ENCODE peak calls at places on chromosomes 7 and 10, in eight cellular contexts. One of them, this sample, is unnamed.

GRCh38 chr7:149181136-149181790 is 14.1 kb upstream of the ZNF282 start:
- DNase-seq in mesendoderm: no peak
- DNase-seq in HEK293T: no peak
- DNase-seq in COR-L47: no peak
- DNase-seq in adipocyte: peak; percentile 56
- DNase-seq in Right ventricle myocardium inferior: no peak
- DNase-seq in activated gamma-delta T cell treated with Interleukin-2 at 50 U/mL for 16 hours: no peak
- DNase-seq in MV-4-11: no peak
- DNase-seq in this sample: no peak

GRCh38 chr7:6256709-6257535 is 15.5 kb downstream of the CYTH3 start:
- DNase-seq in MV-4-11: peak; percentile 86
- DNase-seq in Right ventricle myocardium inferior: peak; percentile 84
- DNase-seq in adipocyte: peak; percentile 78
- DNase-seq in COR-L47: no peak
- DNase-seq in mesendoderm: no peak
- DNase-seq in HEK293T: no peak
- DNase-seq in activated gamma-delta T cell treated with Interleukin-2 at 50 U/mL for 16 hours: no peak
- DNase-seq in this sample: no peak

GRCh38 chr10:29332761-29333148 is 43.9 kb downstream of the LYZL1 start:
- DNase-seq in MV-4-11: no peak
- DNase-seq in adipocyte: no peak
- DNase-seq in activated gamma-delta T cell treated with Interleukin-2 at 50 U/mL for 16 hours: no peak
- DNase-seq in mesendoderm: no peak
- DNase-seq in Right ventricle myocardium inferior: no peak
- DNase-seq in COR-L47: no peak
- DNase-seq in HEK293T: no peak
- DNase-seq in this sample: no peak

GRCh38 chr7:34821965-34822558 is 164.0 kb downstream of the NPSR1 start:
- DNase-seq in HEK293T: no peak
- DNase-seq in activated gamma-delta T cell treated with Interleukin-2 at 50 U/mL for 16 hours: no peak
- DNase-seq in Right ventricle myocardium inferior: no peak
- DNase-seq in adipocyte: no peak
- DNase-seq in mesendoderm: no peak
- DNase-seq in MV-4-11: no peak
- DNase-seq in COR-L47: no peak
- DNase-seq in this sample: no peak

GRCh38 chr7:111262293-111263116 is 171.6 kb downstream of the LRRN3 start:
- DNase-seq in Right ventricle myocardium inferior: no peak
- DNase-seq in MV-4-11: no peak
- DNase-seq in activated gamma-delta T cell treated with Interleukin-2 at 50 U/mL for 16 hours: no peak
- DNase-seq in COR-L47: no peak
- DNase-seq in mesendoderm: no peak
- DNase-seq in HEK293T: no peak
- DNase-seq in adipocyte: no peak
- DNase-seq in this sample: no peak

GRCh38 chr7:7841027-7841426 is 122.6 kb upstream of the RPA3 start:
- DNase-seq in adipocyte: no peak
- DNase-seq in mesendoderm: no peak
- DNase-seq in Right ventricle myocardium inferior: no peak
- DNase-seq in activated gamma-delta T cell treated with Interleukin-2 at 50 U/mL for 16 hours: no peak
- DNase-seq in MV-4-11: no peak
- DNase-seq in COR-L47: no peak
- DNase-seq in HEK293T: no peak
- DNase-seq in this sample: no peak

GRCh38 chr7:1936006-1936310 is 265.9 kb downstream of the ELFN1 start:
- DNase-seq in MV-4-11: no peak
- DNase-seq in mesendoderm: no peak
- DNase-seq in Right ventricle myocardium inferior: no peak
- DNase-seq in HEK293T: no peak
- DNase-seq in COR-L47: no peak
- DNase-seq in adipocyte: no peak
- DNase-seq in activated gamma-delta T cell treated with Interleukin-2 at 50 U/mL for 16 hours: no peak
- DNase-seq in this sample: no peak

GRCh38 chr7:149302222-149302621 is 40.2 kb downstream of the ZNF783 start:
- DNase-seq in activated gamma-delta T cell treated with Interleukin-2 at 50 U/mL for 16 hours: no peak
- DNase-seq in adipocyte: no peak
- DNase-seq in HEK293T: no peak
- DNase-seq in Right ventricle myocardium inferior: no peak
- DNase-seq in COR-L47: no peak
- DNase-seq in mesendoderm: no peak
- DNase-seq in MV-4-11: no peak
- DNase-seq in this sample: no peak

GRCh38 chr7:3598855-3599254 is 297.8 kb downstream of the SDK1 start:
- DNase-seq in mesendoderm: no peak
- DNase-seq in Right ventricle myocardium inferior: no peak
- DNase-seq in MV-4-11: no peak
- DNase-seq in adipocyte: no peak
- DNase-seq in activated gamma-delta T cell treated with Interleukin-2 at 50 U/mL for 16 hours: no peak
- DNase-seq in COR-L47: no peak
- DNase-seq in HEK293T: no peak
- DNase-seq in this sample: no peak

GRCh38 chr10:22251751-22252285 is 34.0 kb upstream of the EBLN1 start:
- DNase-seq in Right ventricle myocardium inferior: peak; percentile 88
- DNase-seq in COR-L47: peak; percentile 21
- DNase-seq in MV-4-11: peak; percentile 90
- DNase-seq in mesendoderm: peak; percentile 57
- DNase-seq in adipocyte: peak; percentile 74
- DNase-seq in HEK293T: no peak
- DNase-seq in activated gamma-delta T cell treated with Interleukin-2 at 50 U/mL for 16 hours: peak; percentile 49
- DNase-seq in this sample: peak; percentile 48

GRCh38 chr7:45174328-45174610 is 16.7 kb downstream of the RAMP3 start:
- DNase-seq in COR-L47: no peak
- DNase-seq in adipocyte: no peak
- DNase-seq in Right ventricle myocardium inferior: no peak
- DNase-seq in activated gamma-delta T cell treated with Interleukin-2 at 50 U/mL for 16 hours: no peak
- DNase-seq in HEK293T: no peak
- DNase-seq in mesendoderm: no peak
- DNase-seq in MV-4-11: no peak
- DNase-seq in this sample: no peak

This sample was measured in glutamatergic neuron.